ENCODE peak calls at places on chromosomes 4 and X, in nine cellular contexts. One of them, this sample, is unnamed.

GRCh38 chrX:137916090-137916746 is 350.3 kb downstream of the ZIC3 start:
- DNase-seq in stimulated activated CD8-positive, alpha-beta memory T cell treated with anti-CD3 and anti-CD28 coated beads, Interleukin-4, amount 100 ng/mL, for 1 hour: no peak
- DNase-seq in NCI-H774: no peak
- DNase-seq in iris pigment epithelial cell: no peak
- DNase-seq in upper lobe of right lung: no peak
- DNase-seq in nephron progenitor cell: no peak
- DNase-seq in body of pancreas: no peak
- DNase-seq in mucosa of gallbladder: no peak
- DNase-seq in midbrain: no peak
- DNase-seq in this sample: no peak

GRCh38 chrX:86579777-86580176 is 431.5 kb downstream of the DACH2 start:
- DNase-seq in stimulated activated CD8-positive, alpha-beta memory T cell treated with anti-CD3 and anti-CD28 coated beads, Interleukin-4, amount 100 ng/mL, for 1 hour: no peak
- DNase-seq in iris pigment epithelial cell: no peak
- DNase-seq in NCI-H774: no peak
- DNase-seq in midbrain: no peak
- DNase-seq in body of pancreas: no peak
- DNase-seq in upper lobe of right lung: no peak
- DNase-seq in nephron progenitor cell: no peak
- DNase-seq in mucosa of gallbladder: no peak
- DNase-seq in this sample: no peak

GRCh38 chrX:135893294-135893817 is at the start of the genes CT45A10 and SAGE1:
- DNase-seq in stimulated activated CD8-positive, alpha-beta memory T cell treated with anti-CD3 and anti-CD28 coated beads, Interleukin-4, amount 100 ng/mL, for 1 hour: no peak
- DNase-seq in body of pancreas: no peak
- DNase-seq in upper lobe of right lung: no peak
- DNase-seq in mucosa of gallbladder: no peak
- DNase-seq in NCI-H774: peak; percentile 81
- DNase-seq in iris pigment epithelial cell: no peak
- DNase-seq in nephron progenitor cell: no peak
- DNase-seq in midbrain: no peak
- DNase-seq in this sample: no peak

GRCh38 chrX:54301516-54301915 is 56.3 kb downstream of the WNK3 start:
- DNase-seq in NCI-H774: no peak
- DNase-seq in mucosa of gallbladder: no peak
- DNase-seq in upper lobe of right lung: no peak
- DNase-seq in body of pancreas: no peak
- DNase-seq in stimulated activated CD8-positive, alpha-beta memory T cell treated with anti-CD3 and anti-CD28 coated beads, Interleukin-4, amount 100 ng/mL, for 1 hour: no peak
- DNase-seq in nephron progenitor cell: no peak
- DNase-seq in midbrain: no peak
- DNase-seq in iris pigment epithelial cell: no peak
- DNase-seq in this sample: no peak

GRCh38 chr4:168648929-168649328 is 152.1 kb downstream of the PALLD start:
- DNase-seq in upper lobe of right lung: no peak
- DNase-seq in midbrain: no peak
- DNase-seq in nephron progenitor cell: no peak
- DNase-seq in body of pancreas: no peak
- DNase-seq in stimulated activated CD8-positive, alpha-beta memory T cell treated with anti-CD3 and anti-CD28 coated beads, Interleukin-4, amount 100 ng/mL, for 1 hour: no peak
- DNase-seq in mucosa of gallbladder: no peak
- DNase-seq in iris pigment epithelial cell: peak; percentile 88
- DNase-seq in NCI-H774: no peak
- DNase-seq in this sample: no peak

GRCh38 chrX:143994206-143994605 is 110.3 kb downstream of the UBE2NL start:
- DNase-seq in upper lobe of right lung: no peak
- DNase-seq in mucosa of gallbladder: no peak
- DNase-seq in body of pancreas: no peak
- DNase-seq in nephron progenitor cell: no peak
- DNase-seq in NCI-H774: no peak
- DNase-seq in iris pigment epithelial cell: peak; percentile 35
- DNase-seq in stimulated activated CD8-positive, alpha-beta memory T cell treated with anti-CD3 and anti-CD28 coated beads, Interleukin-4, amount 100 ng/mL, for 1 hour: no peak
- DNase-seq in midbrain: no peak
- DNase-seq in this sample: no peak

GRCh38 chr4:129092636-129093172 is 635 bp downstream of the SCLT1 start:
- DNase-seq in midbrain: peak; percentile 65
- DNase-seq in mucosa of gallbladder: no peak
- DNase-seq in upper lobe of right lung: no peak
- DNase-seq in iris pigment epithelial cell: peak; percentile 25
- DNase-seq in nephron progenitor cell: no peak
- DNase-seq in body of pancreas: no peak
- DNase-seq in NCI-H774: no peak
- DNase-seq in stimulated activated CD8-positive, alpha-beta memory T cell treated with anti-CD3 and anti-CD28 coated beads, Interleukin-4, amount 100 ng/mL, for 1 hour: no peak
- DNase-seq in this sample: no peak

GRCh38 chrX:103063191-103063845 is 653 bp downstream of the BEX1 start:
- DNase-seq in upper lobe of right lung: no peak
- DNase-seq in midbrain: peak; percentile 17
- DNase-seq in iris pigment epithelial cell: peak; percentile 39
- DNase-seq in stimulated activated CD8-positive, alpha-beta memory T cell treated with anti-CD3 and anti-CD28 coated beads, Interleukin-4, amount 100 ng/mL, for 1 hour: no peak
- DNase-seq in NCI-H774: peak; percentile 36
- DNase-seq in mucosa of gallbladder: no peak
- DNase-seq in nephron progenitor cell: peak; percentile 71
- DNase-seq in body of pancreas: peak; percentile 30
- DNase-seq in this sample: no peak

GRCh38 chrX:153443476-153444332 is 2.2 kb downstream of the TREX2 start:
- DNase-seq in midbrain: no peak
- DNase-seq in iris pigment epithelial cell: no peak
- DNase-seq in NCI-H774: no peak
- DNase-seq in nephron progenitor cell: no peak
- DNase-seq in body of pancreas: no peak
- DNase-seq in upper lobe of right lung: no peak
- DNase-seq in stimulated activated CD8-positive, alpha-beta memory T cell treated with anti-CD3 and anti-CD28 coated beads, Interleukin-4, amount 100 ng/mL, for 1 hour: no peak
- DNase-seq in mucosa of gallbladder: no peak
- DNase-seq in this sample: no peak

GRCh38 chrX:2318371-2318770 is 182.4 kb downstream of the DHRSX start:
- DNase-seq in stimulated activated CD8-positive, alpha-beta memory T cell treated with anti-CD3 and anti-CD28 coated beads, Interleukin-4, amount 100 ng/mL, for 1 hour: no peak
- DNase-seq in body of pancreas: no peak
- DNase-seq in upper lobe of right lung: no peak
- DNase-seq in iris pigment epithelial cell: no peak
- DNase-seq in mucosa of gallbladder: no peak
- DNase-seq in NCI-H774: no peak
- DNase-seq in midbrain: no peak
- DNase-seq in nephron progenitor cell: no peak
- DNase-seq in this sample: no peak

GRCh38 chr4:185559913-185560281 is 24.6 kb upstream of the PDLIM3 start:
- DNase-seq in body of pancreas: peak; percentile 54
- DNase-seq in upper lobe of right lung: no peak
- DNase-seq in nephron progenitor cell: no peak
- DNase-seq in stimulated activated CD8-positive, alpha-beta memory T cell treated with anti-CD3 and anti-CD28 coated beads, Interleukin-4, amount 100 ng/mL, for 1 hour: no peak
- DNase-seq in NCI-H774: no peak
- DNase-seq in mucosa of gallbladder: peak; percentile 60
- DNase-seq in iris pigment epithelial cell: peak; percentile 88
- DNase-seq in midbrain: no peak
- DNase-seq in this sample: peak; percentile 63

GRCh38 chr4:100511906-100512305 is 5.9 kb downstream of the EMCN start:
- DNase-seq in NCI-H774: no peak
- DNase-seq in stimulated activated CD8-positive, alpha-beta memory T cell treated with anti-CD3 and anti-CD28 coated beads, Interleukin-4, amount 100 ng/mL, for 1 hour: no peak
- DNase-seq in body of pancreas: no peak
- DNase-seq in upper lobe of right lung: no peak
- DNase-seq in mucosa of gallbladder: no peak
- DNase-seq in iris pigment epithelial cell: no peak
- DNase-seq in nephron progenitor cell: no peak
- DNase-seq in midbrain: no peak
- DNase-seq in this sample: no peak

GRCh38 chrX:20046270-20046669 is 55.4 kb upstream of the BCLAF3 start:
- DNase-seq in midbrain: no peak
- DNase-seq in nephron progenitor cell: no peak
- DNase-seq in body of pancreas: no peak
- DNase-seq in mucosa of gallbladder: no peak
- DNase-seq in NCI-H774: no peak
- DNase-seq in stimulated activated CD8-positive, alpha-beta memory T cell treated with anti-CD3 and anti-CD28 coated beads, Interleukin-4, amount 100 ng/mL, for 1 hour: no peak
- DNase-seq in iris pigment epithelial cell: no peak
- DNase-seq in upper lobe of right lung: no peak
- DNase-seq in this sample: no peak

GRCh38 chr4:188934320-188934975 is 795.2 kb downstream of the TRIML1 start:
- DNase-seq in NCI-H774: no peak
- DNase-seq in stimulated activated CD8-positive, alpha-beta memory T cell treated with anti-CD3 and anti-CD28 coated beads, Interleukin-4, amount 100 ng/mL, for 1 hour: no peak
- DNase-seq in iris pigment epithelial cell: peak; percentile 77
- DNase-seq in body of pancreas: no peak
- DNase-seq in mucosa of gallbladder: peak; percentile 79
- DNase-seq in upper lobe of right lung: no peak
- DNase-seq in nephron progenitor cell: no peak
- DNase-seq in midbrain: no peak
- DNase-seq in this sample: no peak

GRCh38 chr4:17367201-17367600 is 144.7 kb downstream of the QDPR start:
- DNase-seq in upper lobe of right lung: no peak
- DNase-seq in mucosa of gallbladder: no peak
- DNase-seq in NCI-H774: no peak
- DNase-seq in iris pigment epithelial cell: no peak
- DNase-seq in body of pancreas: no peak
- DNase-seq in midbrain: no peak
- DNase-seq in stimulated activated CD8-positive, alpha-beta memory T cell treated with anti-CD3 and anti-CD28 coated beads, Interleukin-4, amount 100 ng/mL, for 1 hour: no peak
- DNase-seq in nephron progenitor cell: no peak
- DNase-seq in this sample: no peak

GRCh38 chr4:145812902-145813301 is 125.7 kb downstream of the ZNF827 start:
- DNase-seq in mucosa of gallbladder: no peak
- DNase-seq in stimulated activated CD8-positive, alpha-beta memory T cell treated with anti-CD3 and anti-CD28 coated beads, Interleukin-4, amount 100 ng/mL, for 1 hour: no peak
- DNase-seq in NCI-H774: no peak
- DNase-seq in iris pigment epithelial cell: peak; percentile 76
- DNase-seq in body of pancreas: no peak
- DNase-seq in midbrain: no peak
- DNase-seq in upper lobe of right lung: no peak
- DNase-seq in nephron progenitor cell: no peak
- DNase-seq in this sample: no peak

GRCh38 chr4:15354790-15355418 is 72.9 kb upstream of the C1QTNF7 start:
- DNase-seq in body of pancreas: no peak
- DNase-seq in upper lobe of right lung: no peak
- DNase-seq in NCI-H774: no peak
- DNase-seq in stimulated activated CD8-positive, alpha-beta memory T cell treated with anti-CD3 and anti-CD28 coated beads, Interleukin-4, amount 100 ng/mL, for 1 hour: no peak
- DNase-seq in nephron progenitor cell: peak; percentile 25
- DNase-seq in mucosa of gallbladder: no peak
- DNase-seq in midbrain: no peak
- DNase-seq in iris pigment epithelial cell: no peak
- DNase-seq in this sample: no peak

GRCh38 chr4:48065587-48066052 is 49.0 kb downstream of the NIPAL1 start:
- DNase-seq in NCI-H774: no peak
- DNase-seq in stimulated activated CD8-positive, alpha-beta memory T cell treated with anti-CD3 and anti-CD28 coated beads, Interleukin-4, amount 100 ng/mL, for 1 hour: no peak
- DNase-seq in iris pigment epithelial cell: no peak
- DNase-seq in midbrain: no peak
- DNase-seq in nephron progenitor cell: no peak
- DNase-seq in upper lobe of right lung: no peak
- DNase-seq in body of pancreas: no peak
- DNase-seq in mucosa of gallbladder: no peak
- DNase-seq in this sample: no peak

GRCh38 chr4:53676402-53676871 is 85.2 kb upstream of the LNX1 start:
- DNase-seq in stimulated activated CD8-positive, alpha-beta memory T cell treated with anti-CD3 and anti-CD28 coated beads, Interleukin-4, amount 100 ng/mL, for 1 hour: no peak
- DNase-seq in iris pigment epithelial cell: peak; percentile 94
- DNase-seq in NCI-H774: no peak
- DNase-seq in midbrain: no peak
- DNase-seq in upper lobe of right lung: no peak
- DNase-seq in body of pancreas: no peak
- DNase-seq in mucosa of gallbladder: no peak
- DNase-seq in nephron progenitor cell: no peak
- DNase-seq in this sample: no peak

GRCh38 chr4:150234246-150234645 is 156.0 kb downstream of the DCLK2 start:
- DNase-seq in nephron progenitor cell: no peak
- DNase-seq in mucosa of gallbladder: no peak
- DNase-seq in upper lobe of right lung: no peak
- DNase-seq in body of pancreas: no peak
- DNase-seq in NCI-H774: no peak
- DNase-seq in iris pigment epithelial cell: peak; percentile 47
- DNase-seq in midbrain: no peak
- DNase-seq in stimulated activated CD8-positive, alpha-beta memory T cell treated with anti-CD3 and anti-CD28 coated beads, Interleukin-4, amount 100 ng/mL, for 1 hour: no peak
- DNase-seq in this sample: no peak

GRCh38 chr4:74316397-74316796 is 8.1 kb downstream of the EPGN start:
- DNase-seq in midbrain: no peak
- DNase-seq in mucosa of gallbladder: no peak
- DNase-seq in NCI-H774: no peak
- DNase-seq in iris pigment epithelial cell: peak; percentile 29
- DNase-seq in upper lobe of right lung: no peak
- DNase-seq in body of pancreas: no peak
- DNase-seq in nephron progenitor cell: no peak
- DNase-seq in stimulated activated CD8-positive, alpha-beta memory T cell treated with anti-CD3 and anti-CD28 coated beads, Interleukin-4, amount 100 ng/mL, for 1 hour: no peak
- DNase-seq in this sample: no peak

GRCh38 chr4:149164282-149164681 is 651.4 kb downstream of the IQCM start:
- DNase-seq in nephron progenitor cell: no peak
- DNase-seq in mucosa of gallbladder: no peak
- DNase-seq in body of pancreas: no peak
- DNase-seq in upper lobe of right lung: no peak
- DNase-seq in stimulated activated CD8-positive, alpha-beta memory T cell treated with anti-CD3 and anti-CD28 coated beads, Interleukin-4, amount 100 ng/mL, for 1 hour: no peak
- DNase-seq in iris pigment epithelial cell: peak; percentile 82
- DNase-seq in NCI-H774: no peak
- DNase-seq in midbrain: no peak
- DNase-seq in this sample: no peak

GRCh38 chrX:148784859-148785655 is 284.6 kb downstream of the AFF2 start:
- DNase-seq in NCI-H774: peak; percentile 35
- DNase-seq in body of pancreas: no peak
- DNase-seq in midbrain: peak; percentile 4
- DNase-seq in mucosa of gallbladder: no peak
- DNase-seq in nephron progenitor cell: no peak
- DNase-seq in upper lobe of right lung: no peak
- DNase-seq in stimulated activated CD8-positive, alpha-beta memory T cell treated with anti-CD3 and anti-CD28 coated beads, Interleukin-4, amount 100 ng/mL, for 1 hour: no peak
- DNase-seq in iris pigment epithelial cell: no peak
- DNase-seq in this sample: no peak

GRCh38 chr4:169219440-169219839 is 51.3 kb downstream of the SH3RF1 start:
- DNase-seq in mucosa of gallbladder: no peak
- DNase-seq in NCI-H774: no peak
- DNase-seq in body of pancreas: no peak
- DNase-seq in stimulated activated CD8-positive, alpha-beta memory T cell treated with anti-CD3 and anti-CD28 coated beads, Interleukin-4, amount 100 ng/mL, for 1 hour: no peak
- DNase-seq in iris pigment epithelial cell: no peak
- DNase-seq in upper lobe of right lung: no peak
- DNase-seq in nephron progenitor cell: no peak
- DNase-seq in midbrain: no peak
- DNase-seq in this sample: no peak

GRCh38 chrX:39104745-39105144 is 303.5 kb downstream of the MID1IP1 start:
- DNase-seq in mucosa of gallbladder: no peak
- DNase-seq in iris pigment epithelial cell: no peak
- DNase-seq in NCI-H774: no peak
- DNase-seq in stimulated activated CD8-positive, alpha-beta memory T cell treated with anti-CD3 and anti-CD28 coated beads, Interleukin-4, amount 100 ng/mL, for 1 hour: no peak
- DNase-seq in upper lobe of right lung: no peak
- DNase-seq in midbrain: no peak
- DNase-seq in body of pancreas: no peak
- DNase-seq in nephron progenitor cell: no peak
- DNase-seq in this sample: no peak

GRCh38 chr4:176340871-176341685 is 21.3 kb downstream of the SPCS3 start:
- DNase-seq in mucosa of gallbladder: no peak
- DNase-seq in body of pancreas: no peak
- DNase-seq in nephron progenitor cell: peak; percentile 5
- DNase-seq in NCI-H774: no peak
- DNase-seq in stimulated activated CD8-positive, alpha-beta memory T cell treated with anti-CD3 and anti-CD28 coated beads, Interleukin-4, amount 100 ng/mL, for 1 hour: no peak
- DNase-seq in upper lobe of right lung: no peak
- DNase-seq in iris pigment epithelial cell: peak; percentile 46
- DNase-seq in midbrain: peak; percentile 14
- DNase-seq in this sample: no peak

GRCh38 chrX:21963226-21963625 is 22.7 kb downstream of the SMS start:
- DNase-seq in upper lobe of right lung: no peak
- DNase-seq in mucosa of gallbladder: no peak
- DNase-seq in iris pigment epithelial cell: no peak
- DNase-seq in NCI-H774: no peak
- DNase-seq in nephron progenitor cell: no peak
- DNase-seq in midbrain: peak; percentile 22
- DNase-seq in body of pancreas: no peak
- DNase-seq in stimulated activated CD8-positive, alpha-beta memory T cell treated with anti-CD3 and anti-CD28 coated beads, Interleukin-4, amount 100 ng/mL, for 1 hour: no peak
- DNase-seq in this sample: no peak

GRCh38 chr4:121554377-121554776 is 142.4 kb downstream of the ANXA5 start:
- DNase-seq in midbrain: no peak
- DNase-seq in nephron progenitor cell: no peak
- DNase-seq in iris pigment epithelial cell: no peak
- DNase-seq in NCI-H774: no peak
- DNase-seq in mucosa of gallbladder: no peak
- DNase-seq in upper lobe of right lung: no peak
- DNase-seq in stimulated activated CD8-positive, alpha-beta memory T cell treated with anti-CD3 and anti-CD28 coated beads, Interleukin-4, amount 100 ng/mL, for 1 hour: no peak
- DNase-seq in body of pancreas: no peak
- DNase-seq in this sample: no peak

GRCh38 chrX:12548746-12549145 is 242.5 kb upstream of the PRPS2 start:
- DNase-seq in iris pigment epithelial cell: peak; percentile 5
- DNase-seq in nephron progenitor cell: peak; percentile 62
- DNase-seq in stimulated activated CD8-positive, alpha-beta memory T cell treated with anti-CD3 and anti-CD28 coated beads, Interleukin-4, amount 100 ng/mL, for 1 hour: no peak
- DNase-seq in upper lobe of right lung: no peak
- DNase-seq in mucosa of gallbladder: no peak
- DNase-seq in body of pancreas: no peak
- DNase-seq in midbrain: no peak
- DNase-seq in NCI-H774: no peak
- DNase-seq in this sample: no peak

GRCh38 chrX:100296183-100296753 is 113.8 kb downstream of the PCDH19 start:
- DNase-seq in midbrain: no peak
- DNase-seq in mucosa of gallbladder: no peak
- DNase-seq in iris pigment epithelial cell: no peak
- DNase-seq in upper lobe of right lung: no peak
- DNase-seq in body of pancreas: no peak
- DNase-seq in NCI-H774: no peak
- DNase-seq in stimulated activated CD8-positive, alpha-beta memory T cell treated with anti-CD3 and anti-CD28 coated beads, Interleukin-4, amount 100 ng/mL, for 1 hour: no peak
- DNase-seq in nephron progenitor cell: no peak
- DNase-seq in this sample: no peak

GRCh38 chrX:145533534-145533933 is 284.1 kb upstream of the SLITRK2 start:
- DNase-seq in midbrain: no peak
- DNase-seq in body of pancreas: no peak
- DNase-seq in upper lobe of right lung: no peak
- DNase-seq in nephron progenitor cell: no peak
- DNase-seq in NCI-H774: no peak
- DNase-seq in mucosa of gallbladder: no peak
- DNase-seq in stimulated activated CD8-positive, alpha-beta memory T cell treated with anti-CD3 and anti-CD28 coated beads, Interleukin-4, amount 100 ng/mL, for 1 hour: no peak
- DNase-seq in iris pigment epithelial cell: no peak
- DNase-seq in this sample: no peak